ENCODE peak calls at places on chromosomes 11 and 22, in five cellular contexts. K is H1, J is gastrocnemius medialis, H is fibroblast of the aortic adventitia, X is GM12865. Y is an unnamed sample.

GRCh38 chr11:27754035-27755017 is 54.1 kb upstream of the BDNF start:
- DNase-seq in K (no peak), J (no peak), H (no peak), X (peak; percentile 31), Y (no peak)

GRCh38 chr22:31136711-31137110 is 3.6 kb downstream of the PLA2G3 start:
- DNase-seq in K (no peak), J (no peak), H (no peak), X (no peak), Y (no peak)

GRCh38 chr22:33288078-33288477 is 229.9 kb upstream of the SYN3 start:
- DNase-seq in K (no peak), J (no peak), H (no peak), X (no peak), Y (no peak)

GRCh38 chr22:25403752-25404471 is 160.6 kb upstream of the GRK3 start:
- DNase-seq in K (no peak), J (no peak), H (peak; percentile 47), X (peak; percentile 36), Y (peak; percentile 81)

GRCh38 chr11:120880791-120881190 is 143.1 kb upstream of the TBCEL start:
- DNase-seq in K (no peak), J (no peak), H (peak; percentile 49), X (no peak), Y (no peak)

GRCh38 chr22:48187272-48187855 is 1424.9 kb downstream of the TBC1D22A start:
- DNase-seq in K (no peak), J (no peak), H (no peak), X (no peak), Y (no peak)

GRCh38 chr22:26106412-26106811 is 62.9 kb upstream of the SEZ6L start:
- DNase-seq in K (no peak), J (no peak), H (no peak), X (no peak), Y (no peak)

GRCh38 chr11:2949920-2950319 is 20.7 kb upstream of the PHLDA2 start:
- DNase-seq in K (no peak), J (no peak), H (no peak), X (no peak), Y (no peak)

GRCh38 chr11:13008625-13009475 is at the start of gene RASSF10:
- DNase-seq in K (peak; percentile 95), J (no peak), H (no peak), X (no peak), Y (peak; percentile 60)

GRCh38 chr11:73866095-73866579 is 10.5 kb downstream of the COA4 start:
- DNase-seq in K (no peak), J (no peak), H (peak; percentile 87), X (no peak), Y (no peak)

GRCh38 chr11:89477175-89477574 is 14.0 kb downstream of the NOX4 start:
- DNase-seq in K (no peak), J (no peak), H (no peak), X (no peak), Y (no peak)

GRCh38 chr22:41598081-41598480 is 8.4 kb upstream of the PMM1 start:
- DNase-seq in K (no peak), J (no peak), H (peak; percentile 65), X (no peak), Y (no peak)

GRCh38 chr11:114319716-114320328 is 23.6 kb downstream of the NNMT start:
- DNase-seq in K (no peak), J (no peak), H (peak; percentile 29), X (no peak), Y (no peak)

GRCh38 chr11:44564198-44564597 is 1.3 kb upstream of the CD82 start:
- DNase-seq in K (no peak), J (no peak), H (no peak), X (no peak), Y (peak; percentile 37)

GRCh38 chr11:113864410-113864809 is 11.0 kb downstream of the USP28 start:
- DNase-seq in K (no peak), J (no peak), H (no peak), X (no peak), Y (no peak)

GRCh38 chr22:26075233-26075632 is 94.0 kb upstream of the SEZ6L start:
- DNase-seq in K (no peak), J (no peak), H (no peak), X (peak; percentile 8), Y (no peak)

GRCh38 chr11:69272961-69273461 is 20.9 kb upstream of the MYEOV start:
- DNase-seq in K (no peak), J (no peak), H (no peak), X (no peak), Y (no peak)

GRCh38 chr11:116644201-116644947 is 128.4 kb downstream of the BUD13 start:
- DNase-seq in K (no peak), J (no peak), H (no peak), X (no peak), Y (no peak)

GRCh38 chr11:116239247-116239646 is 533.5 kb downstream of the BUD13 start:
- DNase-seq in K (no peak), J (no peak), H (no peak), X (no peak), Y (no peak)

Y was measured in SJCRH30.